ENCODE peak calls at places on chromosomes 1 and 21, in ten cellular contexts. E is H54; A is aorta; I is activated CD8-positive, alpha-beta memory T cell treated with anti-CD3 and anti-CD28 coated beads, Interleukin-2, amount 50 U/mL, for 4 hours; W is naive thymus-derived CD8-positive, alpha-beta T cell; N is EL; S is osteoblast; O is IMR-90; R is activated CD4-positive, alpha-beta T cell treated with anti-CD3 and anti-CD28 coated beads, Interleukin-2, amount 50 U/mL, for 1 hour; M is epithelial cell of esophagus. P is an unnamed sample.

GRCh38 chr1:245156736-245157505 is 2.1 kb downstream of the KIF26B start:
- DNase-seq in E (no peak), A (no peak), I (no peak), W (no peak), N (peak; percentile 25), S (peak; percentile 90), O (peak; percentile 12), R (no peak), M (peak; percentile 17), P (no peak)

GRCh38 chr1:234302334-234302962 is 70.8 kb upstream of the COA6 start:
- DNase-seq in E (no peak), A (no peak), I (no peak), W (peak; percentile 21), N (no peak), S (no peak), O (no peak), R (no peak), M (no peak), P (no peak)

GRCh38 chr1:207336559-207337467 is 15.3 kb downstream of the CD55 start:
- DNase-seq in E (no peak), A (no peak), I (peak; percentile 23), W (peak; percentile 92), N (no peak), S (no peak), O (peak; percentile 90), R (no peak), M (peak; percentile 27), P (peak; percentile 41)

GRCh38 chr1:245580651-245581050 is 425.9 kb downstream of the KIF26B start:
- DNase-seq in E (no peak), A (no peak), I (no peak), W (no peak), N (no peak), S (no peak), O (no peak), R (no peak), M (no peak), P (no peak)

GRCh38 chr1:115179397-115179835 is 90.1 kb upstream of the TSPAN2 start:
- DNase-seq in E (peak; percentile 63), A (no peak), I (no peak), W (no peak), N (peak; percentile 100), S (peak; percentile 92), O (peak; percentile 98), R (no peak), M (peak; percentile 78), P (no peak)

GRCh38 chr1:231893400-231894102 is 267.0 kb downstream of the DISC1 start:
- DNase-seq in E (no peak), A (no peak), I (no peak), W (no peak), N (no peak), S (no peak), O (no peak), R (no peak), M (no peak), P (no peak)

GRCh38 chr1:147811273-147811672 is 50.9 kb upstream of the GJA5 start:
- DNase-seq in E (no peak), A (no peak), I (no peak), W (no peak), N (no peak), S (no peak), O (no peak), R (no peak), M (no peak), P (no peak)

GRCh38 chr1:178871551-178872320 is 859 bp upstream of the ANGPTL1 start:
- DNase-seq in E (no peak), A (no peak), I (no peak), W (no peak), N (no peak), S (no peak), O (no peak), R (no peak), M (no peak), P (no peak)

GRCh38 chr1:245153081-245153644 is 1.6 kb upstream of the KIF26B start:
- DNase-seq in E (peak; percentile 73), A (peak; percentile 80), I (peak; percentile 64), W (peak; percentile 77), N (peak; percentile 72), S (peak; percentile 96), O (peak; percentile 72), R (peak; percentile 54), M (peak; percentile 78), P (peak; percentile 80)

GRCh38 chr1:182050481-182051438 is 10.8 kb downstream of the ZNF648 start:
- DNase-seq in E (no peak), A (no peak), I (no peak), W (no peak), N (no peak), S (no peak), O (no peak), R (no peak), M (peak; percentile 63), P (no peak)

GRCh38 chr1:29690156-29690555 is 453.8 kb downstream of the PTPRU start:
- DNase-seq in E (no peak), A (no peak), I (no peak), W (no peak), N (no peak), S (no peak), O (no peak), R (no peak), M (no peak), P (no peak)

GRCh38 chr1:228004887-228005462 is 1.8 kb upstream of the WNT3A start:
- DNase-seq in E (no peak), A (peak; percentile 28), I (no peak), W (no peak), N (no peak), S (peak; percentile 76), O (no peak), R (no peak), M (no peak), P (no peak)

GRCh38 chr1:154493276-154493675 is 8.7 kb upstream of the TDRD10 start:
- DNase-seq in E (no peak), A (no peak), I (no peak), W (peak; percentile 16), N (no peak), S (no peak), O (no peak), R (no peak), M (no peak), P (no peak)

GRCh38 chr1:56507925-56508522 is 71.3 kb downstream of the PLPP3 start:
- DNase-seq in E (no peak), A (no peak), I (no peak), W (no peak), N (no peak), S (no peak), O (no peak), R (no peak), M (no peak), P (no peak)

GRCh38 chr1:239389703-239390102 is 3.3 kb downstream of the CHRM3 start:
- DNase-seq in E (no peak), A (no peak), I (no peak), W (no peak), N (peak; percentile 56), S (no peak), O (no peak), R (no peak), M (peak; percentile 3), P (no peak)

GRCh38 chr1:178412400-178412770 is 84.4 kb downstream of the CLEC20A start:
- DNase-seq in E (no peak), A (no peak), I (no peak), W (no peak), N (no peak), S (no peak), O (peak; percentile 70), R (no peak), M (no peak), P (peak; percentile 38)

GRCh38 chr21:15062566-15062965 is 2.2 kb downstream of the NRIP1 start:
- DNase-seq in E (no peak), A (no peak), I (no peak), W (peak; percentile 45), N (no peak), S (no peak), O (no peak), R (no peak), M (peak; percentile 32), P (peak; percentile 10)

GRCh38 chr1:196891251-196891650 is 3.4 kb downstream of the CFHR4 start:
- DNase-seq in E (no peak), A (no peak), I (no peak), W (no peak), N (no peak), S (no peak), O (no peak), R (no peak), M (no peak), P (no peak)

GRCh38 chr1:228341814-228342626 is 64.6 kb downstream of the TRIM11 start:
- DNase-seq in E (no peak), A (peak; percentile 55), I (peak; percentile 10), W (no peak), N (no peak), S (peak; percentile 69), O (no peak), R (no peak), M (no peak), P (no peak)

GRCh38 chr1:148372731-148373130 is 110.4 kb downstream of the PPIAL4G start:
- DNase-seq in E (peak; percentile 20), A (no peak), I (peak; percentile 43), W (peak; percentile 68), N (peak; percentile 55), S (peak; percentile 80), O (peak; percentile 44), R (peak; percentile 48), M (peak; percentile 43), P (no peak)

GRCh38 chr1:51070011-51070410 is 32.0 kb upstream of the C1orf185 start:
- DNase-seq in E (no peak), A (no peak), I (no peak), W (no peak), N (no peak), S (no peak), O (no peak), R (no peak), M (no peak), P (no peak)

GRCh38 chr1:100538935-100539835 is 1.2 kb downstream of the GPR88 start:
- DNase-seq in E (no peak), A (peak; percentile 78), I (peak; percentile 34), W (peak; percentile 28), N (peak; percentile 41), S (peak; percentile 90), O (peak; percentile 3), R (peak; percentile 15), M (peak; percentile 42), P (peak; percentile 30)

GRCh38 chr1:231315887-231316286 is 21.8 kb downstream of the EXOC8 start:
- DNase-seq in E (peak; percentile 35), A (peak; percentile 66), I (peak; percentile 29), W (peak; percentile 20), N (peak; percentile 59), S (no peak), O (peak; percentile 9), R (peak; percentile 30), M (peak; percentile 35), P (peak; percentile 58)

GRCh38 chr1:208787219-208787618 is 543.0 kb upstream of the PLXNA2 start:
- DNase-seq in E (no peak), A (no peak), I (no peak), W (no peak), N (no peak), S (peak; percentile 58), O (no peak), R (no peak), M (no peak), P (no peak)

GRCh38 chr1:6071219-6071618 is 25.5 kb downstream of the KCNAB2 start:
- DNase-seq in E (no peak), A (no peak), I (no peak), W (no peak), N (no peak), S (no peak), O (no peak), R (no peak), M (no peak), P (no peak)

GRCh38 chr1:172906778-172907592 is 143.8 kb downstream of the TNFSF18 start:
- DNase-seq in E (no peak), A (no peak), I (no peak), W (peak; percentile 45), N (peak; percentile 92), S (no peak), O (peak; percentile 93), R (no peak), M (peak; percentile 73), P (no peak)

GRCh38 chr21:28993293-28993629 is 584 bp upstream of the LTN1 start:
- DNase-seq in E (no peak), A (no peak), I (no peak), W (no peak), N (no peak), S (no peak), O (no peak), R (no peak), M (no peak), P (no peak)

GRCh38 chr1:164991763-164992162 is 364.8 kb downstream of the LMX1A start:
- DNase-seq in E (no peak), A (no peak), I (no peak), W (no peak), N (no peak), S (peak; percentile 37), O (no peak), R (no peak), M (no peak), P (no peak)

P was measured in GM10248.